ENCODE peak calls at places on chromosomes 4 and X, in four cellular contexts. D is CD8-positive, alpha-beta memory T cell; Q is mesendoderm; G is tibial artery. P is an unnamed sample.

GRCh38 chr4:6555519-6555918 is 19.5 kb upstream of the MAN2B2 start:
- DNase-seq in Q (no peak), G (no peak), D (no peak), P (no peak)

GRCh38 chr4:66331761-66332160 is 661.5 kb upstream of the EPHA5 start:
- DNase-seq in Q (no peak), G (no peak), D (no peak), P (no peak)

GRCh38 chr4:121656269-121656641 is 40.5 kb downstream of the ANXA5 start:
- DNase-seq in D (peak; percentile 46), G (peak; percentile 51), Q (peak; percentile 70), P (no peak)

GRCh38 chr4:144645621-144646522 is at the start of gene HHIP:
- DNase-seq in Q (peak; percentile 61), D (no peak), G (peak; percentile 34), P (no peak)

GRCh38 chr4:185238261-185238681 is 28.9 kb downstream of the SNX25 start:
- DNase-seq in Q (no peak), D (no peak), G (no peak), P (no peak)

GRCh38 chr4:168076989-168077725 is 15.2 kb upstream of the ANXA10 start:
- DNase-seq in Q (peak; percentile 65), G (no peak), D (peak; percentile 46), P (no peak)

GRCh38 chrX:137792214-137792613 is 226.3 kb downstream of the ZIC3 start:
- DNase-seq in Q (peak; percentile 7), G (no peak), D (no peak), P (no peak)

GRCh38 chr4:153655928-153656327 is 28.2 kb upstream of the TLR2 start:
- DNase-seq in D (no peak), Q (no peak), G (peak; percentile 89), P (no peak)

GRCh38 chr4:128855656-128856055 is 46.2 kb downstream of the JADE1 start:
- DNase-seq in G (no peak), Q (no peak), D (no peak), P (no peak)

GRCh38 chr4:78644744-78645330 is 93.3 kb downstream of the ANXA3 start:
- DNase-seq in G (peak; percentile 55), Q (peak; percentile 79), D (no peak), P (peak; percentile 8)

GRCh38 chrX:139063364-139063763 is 351.8 kb upstream of the FGF13 start:
- DNase-seq in D (no peak), G (no peak), Q (no peak), P (no peak)

GRCh38 chrX:65451663-65452062 is 82.9 kb downstream of the LAS1L start:
- DNase-seq in Q (peak; percentile 55), G (no peak), D (no peak), P (no peak)

GRCh38 chr4:5222047-5222446 is 170.8 kb downstream of the STK32B start:
- DNase-seq in Q (no peak), D (no peak), G (no peak), P (no peak)

GRCh38 chr4:43374352-43374751 is 481.8 kb downstream of the GRXCR1 start:
- DNase-seq in D (no peak), Q (no peak), G (no peak), P (no peak)

GRCh38 chrX:38807873-38808272 is 6.6 kb downstream of the MID1IP1 start:
- DNase-seq in G (no peak), D (no peak), Q (peak; percentile 55), P (no peak)

GRCh38 chr4:168162604-168163003 is 70.3 kb downstream of the ANXA10 start:
- DNase-seq in G (no peak), D (no peak), Q (peak; percentile 16), P (no peak)

GRCh38 chr4:83011779-83012630 is 1.4 kb upstream of the LIN54 start:
- DNase-seq in Q (peak; percentile 44), G (peak; percentile 33), D (no peak), P (no peak)

GRCh38 chr4:8199594-8200301 is 658 bp downstream of the SH3TC1 start:
- DNase-seq in G (no peak), D (no peak), Q (no peak), P (no peak)
- H3K4me3 ChIP-seq in G (peak overlapping the region; percentile 38), D (peak overlapping the region; percentile 89), Q (no peak overlapping the region), P (peak overlapping the region; percentile 53)

DNA sequence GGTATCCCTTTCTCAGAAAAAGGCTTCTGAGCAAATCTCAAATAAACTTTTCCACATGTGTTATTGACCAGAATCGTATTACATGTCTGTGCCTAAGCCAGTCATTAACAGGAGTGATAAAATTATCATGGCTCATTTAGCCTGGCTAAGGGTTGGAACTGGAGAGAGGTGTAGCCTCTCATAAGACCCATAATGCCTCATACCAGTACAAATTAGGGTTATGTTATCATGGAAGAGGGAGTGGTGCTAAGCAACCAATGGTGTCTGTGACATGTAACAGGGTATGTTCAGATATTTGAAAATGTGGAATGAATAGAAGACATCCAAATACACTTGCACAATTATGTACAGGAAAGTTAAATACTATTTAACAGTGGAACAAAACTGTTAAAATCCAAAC is 99.6 kb upstream of the CCDC160 start:
- DNase-seq in G (no peak), Q (no peak), D (no peak), P (no peak)
- H3K27me3 ChIP-seq in G (no peaks in the 10 kb centered on the region), Q (no peaks in the 10 kb centered on the region), D (no peaks in the 10 kb centered on the region), P (no peaks in the 10 kb centered on the region)

DNA sequence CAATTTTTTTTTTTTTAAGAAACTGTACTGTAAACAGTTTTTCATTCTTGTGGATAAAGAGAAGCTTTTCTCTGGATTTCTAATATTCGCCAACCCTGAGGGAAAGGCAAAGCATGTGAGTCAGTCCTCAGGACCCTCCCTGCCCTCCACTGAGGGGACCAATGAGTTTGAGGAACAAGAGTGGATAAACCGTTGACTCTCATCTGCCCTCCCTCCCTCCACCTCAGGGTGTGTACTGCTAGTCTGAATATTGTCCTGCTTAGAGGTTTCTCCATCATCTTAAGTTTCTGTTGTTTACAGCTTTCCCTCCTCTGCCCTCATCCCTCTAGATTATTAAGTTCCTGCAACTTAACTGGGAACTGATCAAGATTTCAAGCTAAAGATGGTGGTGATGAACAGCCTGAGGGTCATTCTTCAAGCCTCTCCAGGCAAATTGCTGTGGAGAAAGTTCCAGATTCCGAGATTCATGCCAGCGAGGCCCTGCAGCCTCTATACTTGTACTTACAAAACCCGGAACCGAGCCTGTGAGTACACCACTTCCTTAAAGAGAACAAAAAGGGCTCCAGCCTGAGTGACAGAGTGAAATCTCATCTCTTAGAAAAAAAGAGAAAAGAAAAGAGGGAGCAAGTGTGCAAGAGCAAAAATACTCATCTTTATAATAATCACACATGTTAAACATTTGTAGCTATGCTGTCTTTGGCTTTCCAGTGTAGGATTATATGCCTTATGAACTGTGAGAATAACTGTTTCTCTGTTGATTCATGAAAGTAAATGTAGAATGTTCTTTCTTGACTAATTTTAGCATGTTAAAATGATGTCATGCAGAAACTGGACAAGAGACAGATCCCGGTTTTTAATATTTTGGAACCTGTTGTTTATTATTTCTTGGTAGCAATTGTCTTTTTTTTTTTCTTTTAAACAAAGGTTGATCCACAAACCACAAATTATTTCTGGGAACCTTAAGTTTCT is 11.9 kb downstream of the CA5B start:
- DNase-seq in G (peak; percentile 58), D (peak; percentile 59), Q (no peak), P (no peak)
- H3K4me3 ChIP-seq in G (no peak overlapping the region), D (peak overlapping the region; percentile 19), Q (no peak overlapping the region), P (no peak overlapping the region)

GRCh38 chrX:134235236-134235635 is 1.7 kb upstream of the CCDC160 start:
- DNase-seq in Q (no peak), D (no peak), G (no peak), P (no peak)
- H3K27me3 ChIP-seq in Q (no peaks in the 10 kb centered on the region), D (peaks cover 4% of the 10 kb centered on the region), G (no peaks in the 10 kb centered on the region), P (no peaks in the 10 kb centered on the region)

DNA sequence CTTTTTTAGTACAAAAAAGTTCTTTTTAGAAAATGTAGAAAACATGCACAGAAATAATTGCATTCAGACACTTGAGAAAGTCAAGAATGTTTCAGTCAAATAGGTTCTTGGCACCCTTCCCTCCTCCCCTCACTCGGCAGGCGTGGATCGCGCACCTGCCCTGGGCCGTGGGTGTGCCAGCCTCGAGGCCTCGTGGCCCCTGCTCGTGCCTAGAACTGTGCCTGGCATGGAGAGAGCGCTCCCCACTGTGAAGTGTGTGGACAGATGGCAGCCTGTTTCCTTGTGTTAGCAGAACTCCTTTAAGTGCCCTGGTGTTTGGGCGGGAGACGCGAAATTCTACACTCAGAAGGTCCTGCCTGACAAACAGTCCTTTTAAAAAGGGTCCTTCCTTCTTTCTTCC is 14.7 kb downstream of the RGS12 start:
- DNase-seq in Q (no peak), G (peak; percentile 7), D (peak; percentile 41), P (no peak)
- H3K4me3 ChIP-seq in Q (no peak overlapping the region), G (no peak overlapping the region), D (no peak overlapping the region), P (no peak overlapping the region)

GRCh38 chr4:15779336-15779735 is 1.2 kb downstream of the CD38 start:
- DNase-seq in D (no peak), Q (peak; percentile 71), G (peak; percentile 83), P (no peak)

GRCh38 chr4:15778742-15779231 is 659 bp downstream of the CD38 start:
- DNase-seq in G (peak; percentile 31), Q (peak; percentile 19), D (peak; percentile 65), P (no peak)

GRCh38 chr4:15778191-15778741 is at the start of gene CD38:
- DNase-seq in Q (peak; percentile 22), G (peak; percentile 29), D (no peak), P (no peak)

GRCh38 chr4:15779789-15780188 is 1.7 kb downstream of the CD38 start:
- DNase-seq in Q (no peak), G (no peak), D (no peak), P (no peak)

DNA sequence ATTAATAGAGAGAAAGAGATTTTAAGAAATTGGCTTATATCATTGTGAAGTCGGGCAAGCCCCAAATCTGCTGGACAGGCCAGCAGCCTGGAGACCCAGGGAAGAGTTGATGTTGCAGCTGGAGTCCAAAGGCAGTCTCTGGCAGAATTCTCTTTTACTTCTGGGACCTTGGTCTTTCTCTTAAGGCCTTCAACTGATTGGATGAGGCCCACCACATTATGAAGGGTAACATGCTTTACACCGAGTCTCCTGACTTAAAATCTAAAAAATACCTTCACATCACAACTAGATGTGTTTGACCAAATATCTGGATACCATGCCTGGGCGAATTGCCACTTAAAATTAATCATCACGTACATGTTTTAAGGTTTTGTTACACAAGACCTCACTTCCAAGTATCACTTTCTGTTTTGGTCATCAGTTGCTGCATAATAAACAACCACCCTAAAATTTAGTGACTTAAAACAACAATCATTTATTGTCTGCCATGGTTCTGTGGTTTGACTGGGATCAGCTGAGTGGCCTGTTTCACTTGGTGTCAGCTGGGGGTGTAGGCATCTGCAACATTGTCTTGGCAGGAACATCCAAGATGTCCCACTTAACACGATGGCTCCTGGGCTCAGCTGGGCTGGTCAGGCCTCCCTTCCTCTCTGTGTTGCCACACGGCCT is 3.4 kb downstream of the CD38 start:
- DNase-seq in D (no peak), Q (no peak), G (no peak), P (no peak)
- H3K27me3 ChIP-seq in D (no peaks in the 10 kb centered on the region), Q (peaks cover 20% of the 10 kb centered on the region), G (no peaks in the 10 kb centered on the region), P (peaks cover 53% of the 10 kb centered on the region)

DNA sequence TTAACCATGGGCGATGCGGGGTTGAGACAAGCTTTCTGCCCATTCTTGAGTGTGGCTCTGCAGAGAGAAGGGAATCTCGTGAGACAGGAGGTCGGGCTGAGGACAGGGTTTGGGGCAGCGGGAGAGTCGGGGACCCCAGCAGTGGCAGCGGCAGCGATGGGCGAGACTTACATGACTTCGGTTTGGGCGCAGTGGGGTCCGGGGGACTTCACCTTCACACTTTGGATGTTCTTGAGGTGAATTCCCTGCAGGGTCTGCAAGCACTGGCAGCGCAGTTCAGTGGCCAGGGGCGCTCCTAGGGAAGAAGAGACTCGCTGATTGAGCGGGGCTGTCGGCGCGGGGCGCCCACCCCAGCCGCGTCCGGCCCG is 383 bp downstream of the CXCL2 start:
- DNase-seq in Q (no peak), D (no peak), G (no peak), P (no peak)
- H3K4me3 ChIP-seq in Q (no peak overlapping the region), D (no peak overlapping the region), G (peak overlapping the region; percentile 56), P (peak overlapping the region; percentile 42)

P was measured in esophagus squamous epithelium.